ENCODE peak calls at places on chromosomes 3 and 15, in five cellular contexts. One of them, this sample, is unnamed. For H3K4me1, the result is how much of the 10 kb centered on the place peaks cover.

GRCh38 chr3:139774570-139775302 is 97.0 kb upstream of the NMNAT3 start:
- DNase-seq in neural progenitor cell: peak
- DNase-seq in kidney: no peak
- DNase-seq in psoas muscle: peak
- DNase-seq in Peyer's patch: no peak
- DNase-seq in this sample: no peak

GRCh38 chr15:83178869-83179325 is 28.7 kb downstream of the HDGFL3 start:
- DNase-seq in neural progenitor cell: no peak
- DNase-seq in Peyer's patch: no peak
- DNase-seq in psoas muscle: no peak
- DNase-seq in kidney: no peak
- DNase-seq in this sample: no peak

GRCh38 chr15:66599536-66600239 is 33.9 kb upstream of the LCTL start:
- DNase-seq in kidney: peak
- DNase-seq in Peyer's patch: no peak
- DNase-seq in psoas muscle: no peak
- DNase-seq in neural progenitor cell: no peak
- DNase-seq in this sample: no peak

GRCh38 chr15:25245801-25246622 is 192.8 kb downstream of the UBE3A start:
- DNase-seq in psoas muscle: peak
- DNase-seq in kidney: no peak
- DNase-seq in Peyer's patch: peak
- DNase-seq in neural progenitor cell: no peak
- DNase-seq in this sample: peak

GRCh38 chr3:55244247-55244646 is 242.9 kb downstream of the WNT5A start:
- DNase-seq in neural progenitor cell: no peak
- DNase-seq in Peyer's patch: no peak
- DNase-seq in kidney: no peak
- DNase-seq in psoas muscle: no peak
- DNase-seq in this sample: no peak

GRCh38 chr3:44476181-44476599 is 1.3 kb downstream of the ZNF445 start:
- DNase-seq in Peyer's patch: no peak
- DNase-seq in neural progenitor cell: no peak
- DNase-seq in psoas muscle: no peak
- DNase-seq in kidney: no peak
- DNase-seq in this sample: no peak

GRCh38 chr3:100316656-100317069 is 17.9 kb upstream of the NIT2 start:
- DNase-seq in psoas muscle: peak
- DNase-seq in Peyer's patch: no peak
- DNase-seq in neural progenitor cell: peak
- DNase-seq in kidney: no peak
- DNase-seq in this sample: no peak

GRCh38 chr3:24167468-24167867 is 222.4 kb downstream of the NR1D2 start:
- DNase-seq in psoas muscle: no peak
- DNase-seq in Peyer's patch: no peak
- DNase-seq in neural progenitor cell: no peak
- DNase-seq in kidney: no peak
- DNase-seq in this sample: no peak

GRCh38 chr15:69265347-69265955 is 33.3 kb upstream of the PAQR5 start:
- DNase-seq in Peyer's patch: no peak
- DNase-seq in kidney: no peak
- DNase-seq in psoas muscle: no peak
- DNase-seq in neural progenitor cell: peak
- DNase-seq in this sample: no peak

GRCh38 chr3:113844622-113845222 is 6.1 kb downstream of the GRAMD1C start:
- DNase-seq in kidney: no peak
- DNase-seq in Peyer's patch: no peak
- DNase-seq in psoas muscle: no peak
- DNase-seq in neural progenitor cell: peak
- DNase-seq in this sample: no peak

GRCh38 chr3:178859386-178859785 is 212.2 kb downstream of the ZMAT3 start:
- DNase-seq in kidney: no peak
- DNase-seq in Peyer's patch: no peak
- DNase-seq in neural progenitor cell: no peak
- DNase-seq in psoas muscle: no peak
- DNase-seq in this sample: no peak

GRCh38 chr3:53046171-53047170 is 598 bp upstream of the SFMBT1 start:
- DNase-seq in kidney: peak
- DNase-seq in psoas muscle: peak
- DNase-seq in Peyer's patch: peak
- DNase-seq in neural progenitor cell: peak
- DNase-seq in this sample: peak

GRCh38 chr3:10238330-10238995 is 9.8 kb upstream of the TATDN2 start:
- DNase-seq in Peyer's patch: no peak
- DNase-seq in neural progenitor cell: no peak
- DNase-seq in psoas muscle: no peak
- DNase-seq in kidney: no peak
- DNase-seq in this sample: peak

GRCh38 chr3:56825579-56826438 is 24.1 kb upstream of the ARHGEF3 start:
- DNase-seq in neural progenitor cell: peak
- DNase-seq in psoas muscle: no peak
- DNase-seq in Peyer's patch: no peak
- DNase-seq in kidney: no peak
- DNase-seq in this sample: no peak

GRCh38 chr3:194423317-194423716 is 24.3 kb upstream of the GP5 start:
- DNase-seq in neural progenitor cell: no peak
- DNase-seq in Peyer's patch: no peak
- DNase-seq in kidney: no peak
- DNase-seq in psoas muscle: no peak
- DNase-seq in this sample: no peak

GRCh38 chr15:81356252-81356651 is 17.8 kb downstream of the TMC3 start:
- DNase-seq in neural progenitor cell: no peak
- DNase-seq in Peyer's patch: no peak
- DNase-seq in kidney: no peak
- DNase-seq in psoas muscle: no peak
- DNase-seq in this sample: no peak

GRCh38 chr15:68640791-68641331 is 62.1 kb downstream of the CORO2B start:
- DNase-seq in neural progenitor cell: no peak
- DNase-seq in Peyer's patch: no peak
- DNase-seq in kidney: peak
- DNase-seq in psoas muscle: no peak
- DNase-seq in this sample: no peak

GRCh38 chr15:52232327-52232726 is 41.1 kb upstream of the GNB5 start:
- DNase-seq in kidney: no peak
- DNase-seq in psoas muscle: no peak
- DNase-seq in Peyer's patch: no peak
- DNase-seq in neural progenitor cell: no peak
- DNase-seq in this sample: no peak

GRCh38 chr3:99730870-99731269 is 86.8 kb upstream of the CMSS1 start:
- DNase-seq in kidney: no peak
- DNase-seq in Peyer's patch: no peak
- DNase-seq in psoas muscle: no peak
- DNase-seq in neural progenitor cell: no peak
- DNase-seq in this sample: no peak

GRCh38 chr3:98612587-98612986 is 19.2 kb upstream of the CPOX start:
- DNase-seq in Peyer's patch: no peak
- DNase-seq in kidney: no peak
- DNase-seq in psoas muscle: no peak
- DNase-seq in neural progenitor cell: no peak
- DNase-seq in this sample: no peak

GRCh38 chr15:45634442-45635190 is at the start of gene SQOR:
- DNase-seq in kidney: peak
- DNase-seq in neural progenitor cell: peak
- DNase-seq in Peyer's patch: peak
- DNase-seq in psoas muscle: peak
- DNase-seq in this sample: peak

GRCh38 chr15:68676011-68676605 is 97.3 kb downstream of the CORO2B start:
- DNase-seq in neural progenitor cell: no peak
- DNase-seq in Peyer's patch: no peak
- DNase-seq in kidney: peak
- DNase-seq in psoas muscle: no peak
- DNase-seq in this sample: no peak

GRCh38 chr3:82715091-82715856 is 953.8 kb upstream of the GBE1 start:
- DNase-seq in Peyer's patch: no peak
- DNase-seq in neural progenitor cell: no peak
- DNase-seq in kidney: peak
- DNase-seq in psoas muscle: no peak
- DNase-seq in this sample: peak

GRCh38 chr3:71908001-71908400 is 123.1 kb upstream of the PROK2 start:
- DNase-seq in neural progenitor cell: no peak
- DNase-seq in kidney: peak
- DNase-seq in Peyer's patch: no peak
- DNase-seq in psoas muscle: no peak
- DNase-seq in this sample: no peak

GRCh38 chr15:83164409-83165404 is 42.9 kb downstream of the HDGFL3 start:
- DNase-seq in kidney: no peak
- DNase-seq in psoas muscle: no peak
- DNase-seq in neural progenitor cell: no peak
- DNase-seq in Peyer's patch: no peak
- DNase-seq in this sample: no peak

GRCh38 chr3:20589275-20589674 is 403.3 kb upstream of the SGO1 start:
- DNase-seq in Peyer's patch: no peak
- DNase-seq in kidney: no peak
- DNase-seq in neural progenitor cell: no peak
- DNase-seq in psoas muscle: no peak
- DNase-seq in this sample: no peak

GRCh38 chr3:65178703-65179102 is 490.9 kb upstream of the ADAMTS9 start:
- DNase-seq in kidney: no peak
- DNase-seq in Peyer's patch: no peak
- DNase-seq in neural progenitor cell: no peak
- DNase-seq in psoas muscle: no peak
- DNase-seq in this sample: no peak

GRCh38 chr15:36958611-36959010 is 141.7 kb downstream of the MEIS2 start:
- DNase-seq in psoas muscle: no peak
- DNase-seq in kidney: no peak
- DNase-seq in Peyer's patch: no peak
- DNase-seq in neural progenitor cell: no peak
- DNase-seq in this sample: no peak

GRCh38 chr15:37764733-37765191 is 169.7 kb upstream of the TMCO5A start:
- DNase-seq in kidney: no peak
- DNase-seq in Peyer's patch: no peak
- DNase-seq in psoas muscle: no peak
- DNase-seq in neural progenitor cell: peak
- DNase-seq in this sample: no peak

GRCh38 chr3:13509816-13510192 is 29.7 kb downstream of the HDAC11 start:
- DNase-seq in neural progenitor cell: no peak
- DNase-seq in Peyer's patch: peak
- DNase-seq in kidney: peak
- DNase-seq in psoas muscle: peak
- DNase-seq in this sample: peak

GRCh38 chr15:64092864-64093626 is 593 bp downstream of the CIAO2A start:
- DNase-seq in psoas muscle: peak
- DNase-seq in kidney: no peak
- DNase-seq in neural progenitor cell: peak
- DNase-seq in Peyer's patch: peak
- DNase-seq in this sample: peak

GRCh38 chr15:48426047-48426446 is 94.8 kb downstream of the DUT start:
- DNase-seq in neural progenitor cell: no peak
- DNase-seq in kidney: no peak
- DNase-seq in Peyer's patch: no peak
- DNase-seq in psoas muscle: no peak
- DNase-seq in this sample: no peak

GRCh38 chr3:106004137-106004600 is 135.4 kb upstream of the CBLB start:
- DNase-seq in neural progenitor cell: no peak
- DNase-seq in psoas muscle: no peak
- DNase-seq in Peyer's patch: no peak
- DNase-seq in kidney: no peak
- DNase-seq in this sample: no peak

GRCh38 chr3:4739289-4740236 is 239.7 kb upstream of the BHLHE40 start:
- DNase-seq in kidney: no peak
- DNase-seq in psoas muscle: no peak
- DNase-seq in neural progenitor cell: no peak
- DNase-seq in Peyer's patch: no peak
- DNase-seq in this sample: no peak

GRCh38 chr15:74320358-74321247 is 46.8 kb downstream of the CYP11A1 start:
- DNase-seq in psoas muscle: peak
- DNase-seq in kidney: no peak
- DNase-seq in neural progenitor cell: peak
- DNase-seq in Peyer's patch: no peak
- DNase-seq in this sample: peak
- H3K4me1 ChIP-seq in psoas muscle: under half
- H3K4me1 ChIP-seq in kidney: under half
- H3K4me1 ChIP-seq in neural progenitor cell: under half
- H3K4me1 ChIP-seq in Peyer's patch: under half
- H3K4me1 ChIP-seq in this sample: under half

GRCh38 chr15:78210349-78210717 is 24.0 kb downstream of the ACSBG1 start:
- DNase-seq in psoas muscle: no peak
- DNase-seq in Peyer's patch: no peak
- DNase-seq in kidney: no peak
- DNase-seq in neural progenitor cell: no peak
- DNase-seq in this sample: no peak
- H3K27ac ChIP-seq in psoas muscle: peak
- H3K27ac ChIP-seq in Peyer's patch: no peak
- H3K27ac ChIP-seq in kidney: no peak
- H3K27ac ChIP-seq in neural progenitor cell: no peak
- H3K27ac ChIP-seq in this sample: no peak

GRCh38 chr15:57505949-57506391 is 85.7 kb upstream of the MYZAP start:
- DNase-seq in Peyer's patch: peak
- DNase-seq in psoas muscle: no peak
- DNase-seq in kidney: peak
- DNase-seq in neural progenitor cell: no peak
- DNase-seq in this sample: peak
- H3K4me1 ChIP-seq in Peyer's patch: under half
- H3K4me1 ChIP-seq in psoas muscle: under half
- H3K4me1 ChIP-seq in kidney: half or more
- H3K4me1 ChIP-seq in neural progenitor cell: under half
- H3K4me1 ChIP-seq in this sample: under half

DNA sequence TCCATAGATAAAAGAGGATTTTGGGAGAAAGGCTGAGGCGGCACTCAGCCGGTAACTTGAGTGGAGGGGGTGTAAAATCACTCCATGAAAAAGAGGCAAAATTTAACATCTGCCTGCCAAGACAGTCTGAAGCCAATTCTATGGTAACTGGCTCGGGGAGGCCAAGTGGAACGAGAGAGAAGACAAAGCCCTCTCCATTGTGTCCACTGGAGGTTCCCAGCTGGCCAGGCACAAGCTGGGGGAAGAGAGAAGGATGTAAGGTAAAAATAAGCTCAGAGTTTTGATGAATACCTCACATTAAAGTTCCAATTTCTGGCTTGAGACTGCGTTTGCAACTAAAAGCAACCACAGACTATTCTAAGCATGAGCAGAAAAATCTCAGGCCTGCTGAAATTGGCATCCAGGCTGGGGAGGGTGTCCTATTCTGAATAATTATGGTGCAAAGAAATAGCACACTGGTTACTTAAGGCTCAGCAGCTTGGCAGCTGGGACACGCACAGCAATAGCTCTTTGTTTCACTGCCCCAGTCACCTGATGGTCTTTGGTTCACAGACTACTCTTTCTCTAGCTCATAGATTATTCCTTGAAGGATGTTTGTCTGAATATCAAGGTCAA is 48.8 kb downstream of the CHRD start:
- DNase-seq in Peyer's patch: no peak
- DNase-seq in kidney: no peak
- DNase-seq in psoas muscle: no peak
- DNase-seq in neural progenitor cell: no peak
- DNase-seq in this sample: peak
- H3K27ac ChIP-seq in Peyer's patch: no peak
- H3K27ac ChIP-seq in kidney: no peak
- H3K27ac ChIP-seq in psoas muscle: no peak
- H3K27ac ChIP-seq in neural progenitor cell: no peak
- H3K27ac ChIP-seq in this sample: peak

GRCh38 chr3:37942646-37943045 is 47.9 kb upstream of the VILL start:
- DNase-seq in psoas muscle: no peak
- DNase-seq in Peyer's patch: no peak
- DNase-seq in kidney: no peak
- DNase-seq in neural progenitor cell: no peak
- DNase-seq in this sample: no peak
- H3K4me1 ChIP-seq in psoas muscle: under half
- H3K4me1 ChIP-seq in Peyer's patch: under half
- H3K4me1 ChIP-seq in kidney: under half
- H3K4me1 ChIP-seq in neural progenitor cell: under half
- H3K4me1 ChIP-seq in this sample: under half

This sample was measured in aorta.